ENCODE peak calls at places on chromosomes 1 and 21, in four cellular contexts. One of them, this sample, is unnamed.

GRCh38 chr1:32759997-32760623 is 57.0 kb downstream of the YARS1 start:
- DNase-seq in uterus: peak; percentile 74
- DNase-seq in lower lobe of right lung: peak; percentile 96
- DNase-seq in hepatocyte: peak; percentile 98
- DNase-seq in this sample: no peak

GRCh38 chr1:70685300-70686286 is 274.5 kb downstream of the CTH start:
- DNase-seq in hepatocyte: peak; percentile 78
- DNase-seq in lower lobe of right lung: peak; percentile 49
- DNase-seq in uterus: peak; percentile 60
- DNase-seq in this sample: peak; percentile 69

GRCh38 chr1:207414606-207415108 is 39.5 kb upstream of the CR2 start:
- DNase-seq in uterus: no peak
- DNase-seq in hepatocyte: no peak
- DNase-seq in lower lobe of right lung: no peak
- DNase-seq in this sample: peak; percentile 82

GRCh38 chr1:10704383-10704882 is 92.0 kb downstream of the CASZ1 start:
- DNase-seq in lower lobe of right lung: no peak
- DNase-seq in hepatocyte: peak; percentile 56
- DNase-seq in uterus: no peak
- DNase-seq in this sample: no peak

GRCh38 chr21:25934771-25935224 is 200.0 kb downstream of the GABPA start:
- DNase-seq in uterus: peak; percentile 76
- DNase-seq in lower lobe of right lung: peak; percentile 58
- DNase-seq in hepatocyte: peak; percentile 27
- DNase-seq in this sample: peak; percentile 21

GRCh38 chr1:43858324-43858723 is 75.3 kb upstream of the ARTN start:
- DNase-seq in lower lobe of right lung: peak; percentile 61
- DNase-seq in hepatocyte: peak; percentile 76
- DNase-seq in uterus: peak; percentile 62
- DNase-seq in this sample: peak; percentile 34

GRCh38 chr1:22048351-22049192 is 3.9 kb upstream of the CDC42 start:
- DNase-seq in uterus: no peak
- DNase-seq in hepatocyte: no peak
- DNase-seq in lower lobe of right lung: peak; percentile 57
- DNase-seq in this sample: no peak

GRCh38 chr1:162913345-162913744 is 52.4 kb upstream of the CCDC190 start:
- DNase-seq in uterus: no peak
- DNase-seq in hepatocyte: no peak
- DNase-seq in lower lobe of right lung: no peak
- DNase-seq in this sample: no peak

GRCh38 chr1:218339267-218339831 is 5.8 kb upstream of the TGFB2 start:
- DNase-seq in hepatocyte: peak; percentile 51
- DNase-seq in lower lobe of right lung: no peak
- DNase-seq in uterus: no peak
- DNase-seq in this sample: peak; percentile 54

DNA sequence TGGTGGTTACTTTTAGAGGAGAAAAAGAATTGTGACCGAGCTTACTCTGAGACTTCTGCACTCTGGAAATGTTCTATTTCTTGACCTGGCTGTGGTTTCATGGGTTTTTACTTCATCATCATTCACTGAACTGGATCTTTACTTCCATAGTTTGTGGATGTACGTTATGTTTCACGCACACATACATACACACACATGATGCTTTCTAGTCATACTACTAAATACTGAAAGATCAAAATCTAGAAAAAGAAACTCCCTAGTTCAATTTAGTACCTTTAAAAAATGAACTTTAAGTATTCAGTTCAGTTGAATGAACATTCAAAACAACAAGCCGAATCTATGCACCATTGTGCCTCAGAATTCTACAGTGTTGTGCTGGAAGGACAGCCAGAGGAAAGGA is 65.0 kb downstream of the TEX35 start:
- DNase-seq in hepatocyte: no peak
- DNase-seq in lower lobe of right lung: no peak
- DNase-seq in uterus: no peak
- DNase-seq in this sample: no peak
- H3K4me3 ChIP-seq in hepatocyte: no peak overlapping the region
- H3K4me3 ChIP-seq in lower lobe of right lung: no peak overlapping the region
- H3K4me3 ChIP-seq in uterus: no peak overlapping the region
- H3K4me3 ChIP-seq in this sample: peak overlapping the region; percentile 45

DNA sequence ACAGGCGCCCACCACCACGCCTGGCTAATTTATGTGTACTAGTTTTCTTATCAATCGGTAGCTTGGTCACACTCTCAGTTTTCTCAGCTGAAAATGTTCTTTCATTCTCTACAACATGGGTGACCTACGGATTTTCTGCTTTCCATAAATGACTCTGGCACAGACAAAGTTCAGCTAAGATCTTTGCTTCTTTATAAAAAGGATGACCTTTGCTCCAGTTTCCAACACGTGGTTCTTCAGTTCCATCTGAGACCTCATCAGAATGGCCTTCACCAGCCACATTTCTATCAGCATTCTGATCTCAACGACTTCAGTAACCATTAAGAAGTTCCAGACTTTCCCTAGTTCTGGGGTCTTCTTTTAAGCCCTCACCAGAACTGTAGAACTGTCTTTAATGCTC is 39.6 kb downstream of the RHCE start:
- DNase-seq in hepatocyte: no peak
- DNase-seq in lower lobe of right lung: no peak
- DNase-seq in uterus: no peak
- DNase-seq in this sample: no peak
- H3K4me3 ChIP-seq in hepatocyte: no peak overlapping the region
- H3K4me3 ChIP-seq in lower lobe of right lung: no peak overlapping the region
- H3K4me3 ChIP-seq in uterus: no peak overlapping the region
- H3K4me3 ChIP-seq in this sample: no peak overlapping the region

GRCh38 chr1:107394301-107394700 is 253.5 kb downstream of the NTNG1 start:
- DNase-seq in uterus: no peak
- DNase-seq in hepatocyte: no peak
- DNase-seq in lower lobe of right lung: no peak
- DNase-seq in this sample: no peak
- H3K4me3 ChIP-seq in uterus: no peak overlapping the region
- H3K4me3 ChIP-seq in hepatocyte: no peak overlapping the region
- H3K4me3 ChIP-seq in lower lobe of right lung: no peak overlapping the region
- H3K4me3 ChIP-seq in this sample: no peak overlapping the region

GRCh38 chr1:172344444-172344843 is 76.0 kb upstream of the C1orf105 start:
- DNase-seq in hepatocyte: no peak
- DNase-seq in uterus: no peak
- DNase-seq in lower lobe of right lung: no peak
- DNase-seq in this sample: no peak

GRCh38 chr1:172341697-172342096 is 78.8 kb upstream of the C1orf105 start:
- DNase-seq in uterus: no peak
- DNase-seq in lower lobe of right lung: no peak
- DNase-seq in hepatocyte: no peak
- DNase-seq in this sample: no peak

GRCh38 chr1:172342584-172343245 is 77.8 kb upstream of the C1orf105 start:
- DNase-seq in uterus: no peak
- DNase-seq in hepatocyte: no peak
- DNase-seq in lower lobe of right lung: no peak
- DNase-seq in this sample: no peak

GRCh38 chr1:172345077-172345476 is 75.4 kb upstream of the C1orf105 start:
- DNase-seq in lower lobe of right lung: no peak
- DNase-seq in hepatocyte: no peak
- DNase-seq in uterus: no peak
- DNase-seq in this sample: peak; percentile 59

DNA sequence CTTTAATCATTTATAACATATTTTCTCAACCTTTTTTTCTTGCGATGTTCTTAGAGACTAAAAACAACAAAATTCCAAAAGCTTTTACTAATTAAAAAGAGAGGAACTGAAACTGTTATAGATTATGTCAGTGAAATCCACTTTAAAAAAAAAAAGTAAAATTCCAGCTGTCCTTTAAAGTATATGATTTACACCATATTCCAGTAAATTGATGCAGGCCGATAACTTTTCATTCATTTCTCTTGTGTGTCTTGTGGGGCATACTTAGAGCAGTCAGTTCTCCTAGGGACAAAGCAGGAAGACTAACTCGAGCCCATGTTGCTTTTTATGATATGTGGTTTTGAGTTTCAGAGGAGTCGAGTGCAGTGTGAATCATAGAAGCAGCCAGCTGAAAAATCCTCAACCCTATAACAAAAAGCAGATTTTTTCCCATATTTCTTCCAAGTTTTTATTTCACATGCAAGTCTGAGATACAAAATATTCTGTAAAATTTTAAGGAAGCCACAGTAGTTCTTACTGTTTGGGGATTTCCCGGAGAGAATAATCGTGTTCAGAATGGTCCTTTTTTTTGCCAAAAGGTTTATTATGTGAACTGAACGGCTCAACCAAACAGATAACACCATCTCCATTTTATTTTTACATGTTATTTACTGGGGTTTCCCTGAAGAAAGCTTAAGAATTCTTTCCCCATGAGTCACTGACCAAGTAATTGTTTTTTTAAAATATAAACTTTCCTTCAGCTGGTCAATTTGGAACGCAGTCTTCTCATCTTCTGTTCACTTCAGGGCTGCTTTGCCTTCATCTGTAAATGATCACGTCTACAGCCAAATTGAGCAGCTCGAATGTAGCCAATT is 77.0 kb upstream of the C1orf105 start:
- DNase-seq in uterus: no peak
- DNase-seq in hepatocyte: peak; percentile 43
- DNase-seq in lower lobe of right lung: no peak
- DNase-seq in this sample: peak; percentile 10
- H3K4me3 ChIP-seq in uterus: no peak overlapping the region
- H3K4me3 ChIP-seq in hepatocyte: no peak overlapping the region
- H3K4me3 ChIP-seq in lower lobe of right lung: no peak overlapping the region
- H3K4me3 ChIP-seq in this sample: no peak overlapping the region

GRCh38 chr1:46798820-46799219 is at the start of gene CYP4B1:
- DNase-seq in uterus: peak; percentile 44
- DNase-seq in hepatocyte: no peak
- DNase-seq in lower lobe of right lung: peak; percentile 86
- DNase-seq in this sample: no peak

GRCh38 chr1:46802081-46802480 is 3.2 kb downstream of the CYP4B1 start:
- DNase-seq in uterus: no peak
- DNase-seq in lower lobe of right lung: no peak
- DNase-seq in hepatocyte: no peak
- DNase-seq in this sample: no peak

GRCh38 chr1:46802901-46803574 is 4.2 kb downstream of the CYP4B1 start:
- DNase-seq in lower lobe of right lung: no peak
- DNase-seq in uterus: no peak
- DNase-seq in hepatocyte: no peak
- DNase-seq in this sample: no peak

GRCh38 chr1:46800742-46801141 is 1.9 kb downstream of the CYP4B1 start:
- DNase-seq in hepatocyte: no peak
- DNase-seq in lower lobe of right lung: no peak
- DNase-seq in uterus: no peak
- DNase-seq in this sample: no peak

GRCh38 chr1:46801323-46802055 is 2.6 kb downstream of the CYP4B1 start:
- DNase-seq in hepatocyte: no peak
- DNase-seq in lower lobe of right lung: no peak
- DNase-seq in uterus: no peak
- DNase-seq in this sample: no peak
- H3K4me3 ChIP-seq in hepatocyte: no peak overlapping the region
- H3K4me3 ChIP-seq in lower lobe of right lung: peak overlapping the region; percentile 54
- H3K4me3 ChIP-seq in uterus: no peak overlapping the region
- H3K4me3 ChIP-seq in this sample: no peak overlapping the region

GRCh38 chr1:40184193-40184592 is 23.0 kb downstream of the RLF start:
- DNase-seq in lower lobe of right lung: no peak
- DNase-seq in hepatocyte: no peak
- DNase-seq in uterus: no peak
- DNase-seq in this sample: no peak

GRCh38 chr1:40182956-40183710 is 21.9 kb downstream of the RLF start:
- DNase-seq in uterus: no peak
- DNase-seq in hepatocyte: peak; percentile 30
- DNase-seq in lower lobe of right lung: no peak
- DNase-seq in this sample: no peak

GRCh38 chr1:40187399-40187798 is 26.2 kb downstream of the RLF start:
- DNase-seq in uterus: no peak
- DNase-seq in hepatocyte: no peak
- DNase-seq in lower lobe of right lung: no peak
- DNase-seq in this sample: no peak

GRCh38 chr1:40185951-40186864 is 25.0 kb downstream of the RLF start:
- DNase-seq in uterus: no peak
- DNase-seq in lower lobe of right lung: no peak
- DNase-seq in hepatocyte: no peak
- DNase-seq in this sample: peak; percentile 82
- H3K4me3 ChIP-seq in uterus: no peak overlapping the region
- H3K4me3 ChIP-seq in lower lobe of right lung: no peak overlapping the region
- H3K4me3 ChIP-seq in hepatocyte: no peak overlapping the region
- H3K4me3 ChIP-seq in this sample: no peak overlapping the region

DNA sequence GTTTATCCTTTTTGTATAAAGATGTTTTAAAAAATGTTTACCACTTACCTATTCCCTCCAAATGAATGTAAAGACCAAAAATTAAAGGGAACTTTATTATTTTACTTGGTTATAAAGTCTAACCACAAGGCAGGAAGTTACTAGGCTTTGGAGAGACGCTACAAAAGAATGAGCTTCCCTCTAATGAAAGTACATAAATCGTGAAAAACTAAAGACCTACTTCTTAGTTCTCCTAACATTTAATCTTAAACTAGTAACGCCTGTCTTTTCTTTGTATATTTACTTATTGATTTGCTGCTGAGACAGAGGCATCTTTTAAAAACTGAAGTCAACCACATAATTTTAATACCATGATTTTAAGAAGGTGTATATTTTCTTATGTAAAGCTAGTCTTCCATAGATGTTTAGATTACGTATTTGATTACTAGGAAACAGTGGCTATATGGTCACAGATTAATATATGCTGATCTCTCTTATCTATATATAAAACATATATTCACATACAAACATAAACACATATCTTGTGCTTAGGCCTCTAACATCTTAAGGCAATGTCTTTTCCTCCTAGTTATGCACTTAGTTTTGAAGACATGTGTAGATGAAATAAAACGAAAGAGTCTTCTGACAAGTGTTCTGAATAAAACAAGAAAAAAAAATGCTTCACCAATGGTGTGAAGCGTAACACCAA is 466.9 kb downstream of the USP25 start:
- DNase-seq in lower lobe of right lung: no peak
- DNase-seq in uterus: no peak
- DNase-seq in hepatocyte: no peak
- DNase-seq in this sample: no peak
- H3K4me3 ChIP-seq in lower lobe of right lung: peak overlapping the region; percentile 45
- H3K4me3 ChIP-seq in uterus: peak overlapping the region; percentile 39
- H3K4me3 ChIP-seq in hepatocyte: peak overlapping the region; percentile 30
- H3K4me3 ChIP-seq in this sample: peak overlapping the region; percentile 66

DNA sequence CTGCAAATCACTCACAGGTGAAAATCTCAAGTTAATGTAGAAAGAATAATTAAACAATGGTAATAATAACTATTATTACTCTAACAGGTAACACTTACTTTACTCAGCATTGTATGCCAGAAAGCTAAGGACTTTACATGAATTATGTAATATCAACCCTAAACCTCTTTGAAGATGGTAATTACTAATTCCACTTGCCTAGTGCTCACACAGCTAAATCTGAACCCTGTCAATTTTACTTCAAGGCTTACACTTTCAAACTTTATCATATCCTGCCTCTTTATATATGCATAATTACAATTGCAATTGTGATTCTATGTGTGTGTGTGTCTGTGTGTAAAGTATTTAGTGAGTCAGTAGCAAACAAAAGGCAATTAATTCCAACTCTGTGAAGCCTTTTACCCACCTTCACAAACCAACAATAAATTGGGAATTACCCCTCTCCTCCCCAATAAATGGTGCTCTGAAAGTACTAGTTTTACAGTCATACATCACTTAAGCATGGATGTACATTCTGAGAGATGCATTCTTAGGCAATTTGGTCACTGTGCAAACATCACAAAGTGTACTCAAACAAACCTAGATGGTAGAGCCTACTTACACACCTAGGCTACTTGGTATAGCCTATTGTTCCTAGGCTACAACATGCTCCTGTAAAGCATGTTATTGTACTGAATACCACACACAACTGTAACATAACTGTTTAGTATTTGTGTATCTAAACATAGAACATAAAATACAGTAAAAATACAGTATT is 5.9 kb downstream of the ZNF644 start:
- DNase-seq in lower lobe of right lung: no peak
- DNase-seq in hepatocyte: peak; percentile 52
- DNase-seq in uterus: no peak
- DNase-seq in this sample: no peak
- H3K4me3 ChIP-seq in lower lobe of right lung: no peak overlapping the region
- H3K4me3 ChIP-seq in hepatocyte: no peak overlapping the region
- H3K4me3 ChIP-seq in uterus: no peak overlapping the region
- H3K4me3 ChIP-seq in this sample: no peak overlapping the region

This sample was measured in MM.1S.